ENCODE peak calls at places on chromosome 10, in ten cellular contexts. T is caudate nucleus, W is T-helper 2 cell, X is thoracic aorta, P is MV-4-11, K is fibroblast of pulmonary artery, E is RWPE1, Z is astrocyte of the spinal cord, Y is LoVo, Q is CD14-positive monocyte. D is an unnamed sample.

GRCh38 chr10:45407542-45407941 is 33.5 kb downstream of the ALOX5 start:
- DNase-seq in T (no peak), W (no peak), X (no peak), P (no peak), K (no peak), E (no peak), Z (no peak), Y (no peak), Q (no peak), D (no peak)

GRCh38 chr10:17387861-17388503 is 66.4 kb downstream of the ST8SIA6 start:
- DNase-seq in T (no peak), W (no peak), X (no peak), P (no peak), K (no peak), E (peak), Z (peak), Y (peak), Q (no peak), D (no peak)

GRCh38 chr10:132418520-132419416 is 21.8 kb downstream of the PWWP2B start:
- DNase-seq in T (no peak), W (no peak), X (no peak), P (peak), K (no peak), E (peak), Z (no peak), Y (peak), Q (no peak), D (no peak)

GRCh38 chr10:75080554-75080953 is 30.9 kb upstream of the SAMD8 start:
- DNase-seq in T (no peak), W (no peak), X (no peak), P (no peak), K (no peak), E (no peak), Z (no peak), Y (no peak), Q (no peak), D (no peak)

GRCh38 chr10:35416628-35417625 is 80.6 kb downstream of the CCNY start:
- DNase-seq in T (no peak), W (no peak), X (no peak), P (no peak), K (no peak), E (no peak), Z (no peak), Y (no peak), Q (no peak), D (no peak)

GRCh38 chr10:88493676-88494483 is 89.2 kb downstream of the RNLS start:
- DNase-seq in T (no peak), W (no peak), X (no peak), P (peak), K (peak), E (no peak), Z (peak), Y (no peak), Q (no peak), D (no peak)

GRCh38 chr10:70936111-70936510 is 47.7 kb upstream of the PCBD1 start:
- DNase-seq in T (no peak), W (no peak), X (no peak), P (no peak), K (no peak), E (no peak), Z (no peak), Y (no peak), Q (no peak), D (no peak)

GRCh38 chr10:118958984-118959916 is 70.3 kb upstream of the NANOS1 start:
- DNase-seq in T (no peak), W (peak), X (no peak), P (peak), K (peak), E (peak), Z (peak), Y (peak), Q (no peak), D (no peak)

GRCh38 chr10:102121739-102122372 is 1.7 kb upstream of the LDB1 start:
- DNase-seq in T (no peak), W (no peak), X (no peak), P (no peak), K (peak), E (no peak), Z (peak), Y (no peak), Q (no peak), D (no peak)

GRCh38 chr10:44960482-44961230 is 1.1 kb downstream of the RASSF4 start:
- DNase-seq in T (no peak), W (no peak), X (no peak), P (peak), K (no peak), E (no peak), Z (no peak), Y (no peak), Q (peak), D (no peak)

GRCh38 chr10:44975487-44976331 is 2.9 kb downstream of the DEPP1 start:
- DNase-seq in T (no peak), W (no peak), X (no peak), P (no peak), K (peak), E (no peak), Z (peak), Y (peak), Q (no peak), D (no peak)

GRCh38 chr10:43824934-43825333 is 176.3 kb upstream of the ZNF32 start:
- DNase-seq in T (no peak), W (no peak), X (peak), P (peak), K (peak), E (no peak), Z (peak), Y (no peak), Q (no peak), D (no peak)

GRCh38 chr10:1398626-1399410 is 338.5 kb downstream of the ADARB2 start:
- DNase-seq in T (no peak), W (no peak), X (no peak), P (no peak), K (no peak), E (no peak), Z (no peak), Y (no peak), Q (no peak), D (no peak)

GRCh38 chr10:35545878-35546631 is 59.1 kb upstream of the GJD4 start:
- DNase-seq in T (no peak), W (no peak), X (no peak), P (no peak), K (peak), E (no peak), Z (peak), Y (no peak), Q (no peak), D (no peak)

GRCh38 chr10:128664729-128665128 is 538.5 kb upstream of the MKI67 start:
- DNase-seq in T (no peak), W (no peak), X (no peak), P (peak), K (no peak), E (no peak), Z (no peak), Y (no peak), Q (no peak), D (no peak)

GRCh38 chr10:33392706-33393105 is 58.2 kb upstream of the NRP1 start:
- DNase-seq in T (no peak), W (no peak), X (no peak), P (no peak), K (no peak), E (no peak), Z (no peak), Y (no peak), Q (no peak), D (no peak)

GRCh38 chr10:34078798-34079470 is 736.2 kb downstream of the PARD3 start:
- DNase-seq in T (no peak), W (no peak), X (peak), P (no peak), K (peak), E (no peak), Z (peak), Y (no peak), Q (no peak), D (no peak)

GRCh38 chr10:50807851-50808776 is 68.4 kb downstream of the ASAH2B start:
- DNase-seq in T (no peak), W (no peak), X (no peak), P (no peak), K (peak), E (no peak), Z (peak), Y (no peak), Q (no peak), D (no peak)

GRCh38 chr10:66627156-66627555 is 298.7 kb upstream of the LRRTM3 start:
- DNase-seq in T (no peak), W (peak), X (no peak), P (no peak), K (peak), E (peak), Z (peak), Y (peak), Q (no peak), D (no peak)

GRCh38 chr10:50393784-50394183 is 142.5 kb upstream of the ASAH2 start:
- DNase-seq in T (no peak), W (no peak), X (no peak), P (no peak), K (peak), E (peak), Z (peak), Y (peak), Q (no peak), D (no peak)

GRCh38 chr10:48634198-48634983 is 29.5 kb upstream of the ARHGAP22 start:
- DNase-seq in T (no peak), W (peak), X (no peak), P (peak), K (peak), E (no peak), Z (peak), Y (no peak), Q (peak), D (no peak)